ENCODE peak calls at places on chromosomes 1 and 21, in eight cellular contexts. G is G401, I is tibial artery, U is progenitor cell of endocrine pancreas, Z is cardiac muscle cell, V is dorsolateral prefrontal cortex, N is foreskin keratinocyte, S is suprapubic skin. R is an unnamed sample.

GRCh38 chr1:231359113-231359512 is 21.0 kb downstream of the SPRTN start:
- DNase-seq in G (no peak), S (peak), Z (peak), I (peak), U (no peak), N (no peak), V (no peak), R (no peak)

GRCh38 chr1:107829083-107829771 is 135.8 kb downstream of the VAV3 start:
- DNase-seq in V (no peak), N (no peak), Z (peak), S (no peak), I (no peak), U (no peak), G (peak), R (no peak)

GRCh38 chr1:218481116-218481775 is 136.1 kb downstream of the TGFB2 start:
- DNase-seq in N (no peak), S (no peak), U (no peak), Z (peak), V (no peak), I (no peak), G (no peak), R (no peak)

GRCh38 chr1:33220701-33221384 is 35.4 kb upstream of the ZNF362 start:
- DNase-seq in I (no peak), V (no peak), N (peak), U (no peak), Z (peak), S (peak), G (no peak), R (peak)

GRCh38 chr1:223846668-223847007 is 891 bp upstream of the TP53BP2 start:
- DNase-seq in I (no peak), Z (peak), S (no peak), N (no peak), V (no peak), U (no peak), G (peak), R (peak)

GRCh38 chr1:226364129-226364899 is 43.6 kb downstream of the PARP1 start:
- DNase-seq in N (no peak), I (no peak), S (no peak), Z (peak), U (no peak), V (no peak), G (no peak), R (no peak)

GRCh38 chr1:183783342-183783741 is 21.6 kb upstream of the RGL1 start:
- DNase-seq in V (no peak), N (no peak), U (no peak), G (no peak), Z (peak), I (no peak), S (no peak), R (no peak)

GRCh38 chr1:63362578-63362977 is 4.8 kb upstream of the ALG6 start:
- DNase-seq in S (no peak), U (no peak), I (no peak), N (no peak), G (no peak), V (no peak), Z (no peak), R (no peak)

GRCh38 chr1:220914283-220915116 is 35.3 kb downstream of the HLX start:
- DNase-seq in I (no peak), U (no peak), G (no peak), Z (no peak), N (no peak), V (no peak), S (no peak), R (no peak)

GRCh38 chr1:64896546-64896945 is 69.8 kb downstream of the JAK1 start:
- DNase-seq in S (no peak), V (no peak), U (no peak), Z (no peak), N (no peak), G (no peak), I (no peak), R (no peak)

GRCh38 chr1:221724931-221725605 is 16.8 kb downstream of the DUSP10 start:
- DNase-seq in Z (peak), G (no peak), V (no peak), U (no peak), I (peak), S (peak), N (no peak), R (no peak)

GRCh38 chr1:197787056-197787455 is 11.8 kb upstream of the DENND1B start:
- DNase-seq in I (no peak), S (no peak), V (no peak), Z (no peak), U (no peak), G (no peak), N (peak), R (no peak)

GRCh38 chr1:190578015-190578414 is 100.4 kb upstream of the BRINP3 start:
- DNase-seq in V (no peak), Z (no peak), I (no peak), S (no peak), G (peak), U (no peak), N (no peak), R (no peak)

GRCh38 chr21:20998886-20999285 is 677 bp downstream of the NCAM2 start:
- DNase-seq in Z (no peak), I (no peak), N (no peak), U (no peak), V (no peak), S (no peak), G (peak), R (no peak)

GRCh38 chr1:153465728-153466625 is 5.5 kb upstream of the S100A7 start:
- DNase-seq in N (no peak), Z (peak), S (no peak), I (peak), V (no peak), G (peak), U (peak), R (peak)

GRCh38 chr1:66283583-66284041 is 250.3 kb upstream of the SGIP1 start:
- DNase-seq in U (no peak), I (no peak), S (no peak), V (no peak), N (peak), G (no peak), Z (no peak), R (no peak)

GRCh38 chr1:54989968-54990810 is 8.5 kb upstream of the BSND start:
- DNase-seq in Z (peak), I (no peak), S (no peak), G (peak), N (no peak), V (no peak), U (no peak), R (no peak)

GRCh38 chr1:94772840-94773239 is 47.3 kb upstream of the SLC44A3 start:
- DNase-seq in V (no peak), S (no peak), Z (no peak), N (no peak), G (no peak), I (no peak), U (no peak), R (no peak)

GRCh38 chr1:41492341-41492848 is 7.9 kb upstream of the EDN2 start:
- DNase-seq in Z (no peak), S (no peak), V (no peak), I (no peak), N (no peak), U (no peak), G (no peak), R (no peak)

GRCh38 chr1:2523891-2524609 is 2.3 kb downstream of the PANK4 start:
- DNase-seq in N (no peak), Z (no peak), G (no peak), I (no peak), S (no peak), V (no peak), U (no peak), R (no peak)

GRCh38 chr1:89743788-89744187 is 77.0 kb upstream of the LRRC8D start:
- DNase-seq in I (no peak), S (no peak), G (no peak), V (no peak), Z (no peak), U (no peak), N (no peak), R (no peak)

R was measured in hepatocyte.